ENCODE peak calls at places on chromosome 20, in eight cellular contexts. One of them, this sample, is unnamed.

GRCh38 chr20:63441777-63442493 is 30.5 kb downstream of the KCNQ2 start:
- DNase-seq in NCI-H1092: peak
- DNase-seq in DMS79 treated with DMSO at 0.1 percent for 48 hours: peak
- DNase-seq in amniotic stem cell: peak
- DNase-seq in RWPE2: peak
- DNase-seq in effector memory CD8-positive, alpha-beta T cell: peak
- DNase-seq in NCI-H146: peak
- DNase-seq in colonic mucosa: peak
- DNase-seq in this sample: no peak

GRCh38 chr20:57627972-57628650 is 7.9 kb upstream of the ZBP1 start:
- DNase-seq in DMS79 treated with DMSO at 0.1 percent for 48 hours: no peak
- DNase-seq in RWPE2: peak
- DNase-seq in effector memory CD8-positive, alpha-beta T cell: peak
- DNase-seq in colonic mucosa: no peak
- DNase-seq in amniotic stem cell: no peak
- DNase-seq in NCI-H146: no peak
- DNase-seq in NCI-H1092: no peak
- DNase-seq in this sample: no peak

GRCh38 chr20:5150226-5151076 is 23.6 kb downstream of the CDS2 start:
- DNase-seq in NCI-H146: no peak
- DNase-seq in colonic mucosa: peak
- DNase-seq in DMS79 treated with DMSO at 0.1 percent for 48 hours: no peak
- DNase-seq in RWPE2: no peak
- DNase-seq in NCI-H1092: no peak
- DNase-seq in amniotic stem cell: no peak
- DNase-seq in effector memory CD8-positive, alpha-beta T cell: no peak
- DNase-seq in this sample: no peak

GRCh38 chr20:52004720-52005119 is 186.9 kb downstream of the ZFP64 start:
- DNase-seq in effector memory CD8-positive, alpha-beta T cell: no peak
- DNase-seq in DMS79 treated with DMSO at 0.1 percent for 48 hours: no peak
- DNase-seq in amniotic stem cell: no peak
- DNase-seq in RWPE2: peak
- DNase-seq in NCI-H1092: no peak
- DNase-seq in NCI-H146: no peak
- DNase-seq in colonic mucosa: no peak
- DNase-seq in this sample: no peak

GRCh38 chr20:44566018-44566417 is 16.4 kb upstream of the PKIG start:
- DNase-seq in NCI-H1092: no peak
- DNase-seq in NCI-H146: no peak
- DNase-seq in DMS79 treated with DMSO at 0.1 percent for 48 hours: no peak
- DNase-seq in colonic mucosa: no peak
- DNase-seq in amniotic stem cell: no peak
- DNase-seq in effector memory CD8-positive, alpha-beta T cell: no peak
- DNase-seq in RWPE2: no peak
- DNase-seq in this sample: no peak

GRCh38 chr20:21377701-21378100 is 19.6 kb downstream of the NKX2-4 start:
- DNase-seq in RWPE2: no peak
- DNase-seq in amniotic stem cell: no peak
- DNase-seq in DMS79 treated with DMSO at 0.1 percent for 48 hours: no peak
- DNase-seq in effector memory CD8-positive, alpha-beta T cell: no peak
- DNase-seq in colonic mucosa: no peak
- DNase-seq in NCI-H1092: no peak
- DNase-seq in NCI-H146: no peak
- DNase-seq in this sample: no peak

GRCh38 chr20:18645196-18645745 is 57.4 kb downstream of the DTD1 start:
- DNase-seq in amniotic stem cell: no peak
- DNase-seq in RWPE2: no peak
- DNase-seq in effector memory CD8-positive, alpha-beta T cell: no peak
- DNase-seq in colonic mucosa: no peak
- DNase-seq in NCI-H1092: no peak
- DNase-seq in NCI-H146: no peak
- DNase-seq in DMS79 treated with DMSO at 0.1 percent for 48 hours: no peak
- DNase-seq in this sample: no peak

GRCh38 chr20:56259948-56260347 is 11.4 kb downstream of the MC3R start:
- DNase-seq in NCI-H1092: no peak
- DNase-seq in effector memory CD8-positive, alpha-beta T cell: no peak
- DNase-seq in colonic mucosa: no peak
- DNase-seq in DMS79 treated with DMSO at 0.1 percent for 48 hours: no peak
- DNase-seq in RWPE2: no peak
- DNase-seq in amniotic stem cell: no peak
- DNase-seq in NCI-H146: no peak
- DNase-seq in this sample: no peak

GRCh38 chr20:62236674-62236996 is 1.7 kb upstream of the OSBPL2 start:
- DNase-seq in effector memory CD8-positive, alpha-beta T cell: no peak
- DNase-seq in amniotic stem cell: no peak
- DNase-seq in RWPE2: no peak
- DNase-seq in colonic mucosa: no peak
- DNase-seq in DMS79 treated with DMSO at 0.1 percent for 48 hours: peak
- DNase-seq in NCI-H146: peak
- DNase-seq in NCI-H1092: peak
- DNase-seq in this sample: no peak

GRCh38 chr20:35240083-35240913 is 13.8 kb downstream of the MMP24 start:
- DNase-seq in effector memory CD8-positive, alpha-beta T cell: no peak
- DNase-seq in amniotic stem cell: no peak
- DNase-seq in NCI-H1092: no peak
- DNase-seq in RWPE2: no peak
- DNase-seq in colonic mucosa: no peak
- DNase-seq in DMS79 treated with DMSO at 0.1 percent for 48 hours: no peak
- DNase-seq in NCI-H146: no peak
- DNase-seq in this sample: no peak

GRCh38 chr20:63142933-63143332 is 73.0 kb downstream of the YTHDF1 start:
- DNase-seq in RWPE2: peak
- DNase-seq in amniotic stem cell: no peak
- DNase-seq in NCI-H1092: no peak
- DNase-seq in colonic mucosa: no peak
- DNase-seq in DMS79 treated with DMSO at 0.1 percent for 48 hours: no peak
- DNase-seq in NCI-H146: no peak
- DNase-seq in effector memory CD8-positive, alpha-beta T cell: no peak
- DNase-seq in this sample: no peak

GRCh38 chr20:24990810-24991252 is 1.7 kb downstream of the APMAP start:
- DNase-seq in NCI-H146: no peak
- DNase-seq in colonic mucosa: peak
- DNase-seq in effector memory CD8-positive, alpha-beta T cell: no peak
- DNase-seq in NCI-H1092: no peak
- DNase-seq in RWPE2: no peak
- DNase-seq in DMS79 treated with DMSO at 0.1 percent for 48 hours: no peak
- DNase-seq in amniotic stem cell: no peak
- DNase-seq in this sample: no peak

GRCh38 chr20:17614812-17615644 is 45.2 kb downstream of the DSTN start:
- DNase-seq in amniotic stem cell: no peak
- DNase-seq in NCI-H1092: no peak
- DNase-seq in RWPE2: no peak
- DNase-seq in colonic mucosa: peak
- DNase-seq in NCI-H146: no peak
- DNase-seq in DMS79 treated with DMSO at 0.1 percent for 48 hours: no peak
- DNase-seq in effector memory CD8-positive, alpha-beta T cell: no peak
- DNase-seq in this sample: no peak

GRCh38 chr20:63065911-63066310 is 59.1 kb upstream of the BHLHE23 start:
- DNase-seq in colonic mucosa: no peak
- DNase-seq in effector memory CD8-positive, alpha-beta T cell: no peak
- DNase-seq in RWPE2: peak
- DNase-seq in NCI-H146: no peak
- DNase-seq in DMS79 treated with DMSO at 0.1 percent for 48 hours: no peak
- DNase-seq in amniotic stem cell: no peak
- DNase-seq in NCI-H1092: no peak
- DNase-seq in this sample: no peak

GRCh38 chr20:57272883-57273282 is 6.4 kb upstream of the BMP7 start:
- DNase-seq in colonic mucosa: no peak
- DNase-seq in RWPE2: no peak
- DNase-seq in NCI-H1092: no peak
- DNase-seq in DMS79 treated with DMSO at 0.1 percent for 48 hours: no peak
- DNase-seq in NCI-H146: no peak
- DNase-seq in amniotic stem cell: no peak
- DNase-seq in effector memory CD8-positive, alpha-beta T cell: no peak
- DNase-seq in this sample: no peak

GRCh38 chr20:11376998-11377397 is 540.7 kb upstream of the BTBD3 start:
- DNase-seq in colonic mucosa: no peak
- DNase-seq in amniotic stem cell: no peak
- DNase-seq in NCI-H146: no peak
- DNase-seq in NCI-H1092: no peak
- DNase-seq in DMS79 treated with DMSO at 0.1 percent for 48 hours: no peak
- DNase-seq in RWPE2: no peak
- DNase-seq in effector memory CD8-positive, alpha-beta T cell: no peak
- DNase-seq in this sample: no peak

GRCh38 chr20:3794701-3795420 is 1.2 kb upstream of the CDC25B start:
- DNase-seq in NCI-H146: no peak
- DNase-seq in colonic mucosa: no peak
- DNase-seq in NCI-H1092: no peak
- DNase-seq in effector memory CD8-positive, alpha-beta T cell: no peak
- DNase-seq in amniotic stem cell: no peak
- DNase-seq in RWPE2: no peak
- DNase-seq in DMS79 treated with DMSO at 0.1 percent for 48 hours: no peak
- DNase-seq in this sample: no peak

GRCh38 chr20:62049342-62050165 is 16.1 kb downstream of the TAF4 start:
- DNase-seq in effector memory CD8-positive, alpha-beta T cell: no peak
- DNase-seq in NCI-H1092: no peak
- DNase-seq in DMS79 treated with DMSO at 0.1 percent for 48 hours: no peak
- DNase-seq in NCI-H146: no peak
- DNase-seq in amniotic stem cell: no peak
- DNase-seq in colonic mucosa: no peak
- DNase-seq in RWPE2: peak
- DNase-seq in this sample: no peak

GRCh38 chr20:24699321-24700165 is 230.1 kb downstream of the SYNDIG1 start:
- DNase-seq in NCI-H146: no peak
- DNase-seq in NCI-H1092: no peak
- DNase-seq in DMS79 treated with DMSO at 0.1 percent for 48 hours: peak
- DNase-seq in amniotic stem cell: no peak
- DNase-seq in effector memory CD8-positive, alpha-beta T cell: no peak
- DNase-seq in colonic mucosa: no peak
- DNase-seq in RWPE2: no peak
- DNase-seq in this sample: no peak

GRCh38 chr20:45070932-45071632 is 29.8 kb downstream of the KCNS1 start:
- DNase-seq in amniotic stem cell: no peak
- DNase-seq in effector memory CD8-positive, alpha-beta T cell: no peak
- DNase-seq in DMS79 treated with DMSO at 0.1 percent for 48 hours: no peak
- DNase-seq in RWPE2: no peak
- DNase-seq in NCI-H1092: no peak
- DNase-seq in colonic mucosa: no peak
- DNase-seq in NCI-H146: no peak
- DNase-seq in this sample: no peak

GRCh38 chr20:59148713-59149493 is 14.7 kb upstream of the ZNF831 start:
- DNase-seq in NCI-H146: no peak
- DNase-seq in amniotic stem cell: no peak
- DNase-seq in colonic mucosa: no peak
- DNase-seq in effector memory CD8-positive, alpha-beta T cell: no peak
- DNase-seq in DMS79 treated with DMSO at 0.1 percent for 48 hours: no peak
- DNase-seq in RWPE2: peak
- DNase-seq in NCI-H1092: no peak
- DNase-seq in this sample: no peak

GRCh38 chr20:13081877-13082276 is 73.1 kb downstream of the SPTLC3 start:
- DNase-seq in NCI-H1092: no peak
- DNase-seq in RWPE2: no peak
- DNase-seq in colonic mucosa: no peak
- DNase-seq in effector memory CD8-positive, alpha-beta T cell: no peak
- DNase-seq in NCI-H146: no peak
- DNase-seq in DMS79 treated with DMSO at 0.1 percent for 48 hours: no peak
- DNase-seq in amniotic stem cell: no peak
- DNase-seq in this sample: no peak

GRCh38 chr20:32037929-32038328 is 14.1 kb upstream of the HCK start:
- DNase-seq in amniotic stem cell: no peak
- DNase-seq in NCI-H146: no peak
- DNase-seq in RWPE2: peak
- DNase-seq in colonic mucosa: no peak
- DNase-seq in NCI-H1092: no peak
- DNase-seq in effector memory CD8-positive, alpha-beta T cell: no peak
- DNase-seq in DMS79 treated with DMSO at 0.1 percent for 48 hours: no peak
- DNase-seq in this sample: no peak

GRCh38 chr20:46350201-46350985 is 42.1 kb upstream of the CDH22 start:
- DNase-seq in NCI-H1092: no peak
- DNase-seq in RWPE2: no peak
- DNase-seq in effector memory CD8-positive, alpha-beta T cell: no peak
- DNase-seq in colonic mucosa: no peak
- DNase-seq in NCI-H146: no peak
- DNase-seq in DMS79 treated with DMSO at 0.1 percent for 48 hours: no peak
- DNase-seq in amniotic stem cell: peak
- DNase-seq in this sample: no peak

GRCh38 chr20:52056203-52057062 is 135.1 kb downstream of the ZFP64 start:
- DNase-seq in amniotic stem cell: peak
- DNase-seq in colonic mucosa: no peak
- DNase-seq in NCI-H146: no peak
- DNase-seq in effector memory CD8-positive, alpha-beta T cell: no peak
- DNase-seq in RWPE2: no peak
- DNase-seq in NCI-H1092: no peak
- DNase-seq in DMS79 treated with DMSO at 0.1 percent for 48 hours: no peak
- DNase-seq in this sample: no peak

GRCh38 chr20:45911486-45912343 is at the start of gene PLTP:
- DNase-seq in amniotic stem cell: no peak
- DNase-seq in NCI-H1092: no peak
- DNase-seq in DMS79 treated with DMSO at 0.1 percent for 48 hours: no peak
- DNase-seq in effector memory CD8-positive, alpha-beta T cell: peak
- DNase-seq in colonic mucosa: peak
- DNase-seq in NCI-H146: peak
- DNase-seq in RWPE2: no peak
- DNase-seq in this sample: no peak

GRCh38 chr20:32301719-32302506 is 24.5 kb downstream of the KIF3B start:
- DNase-seq in amniotic stem cell: no peak
- DNase-seq in NCI-H1092: no peak
- DNase-seq in colonic mucosa: no peak
- DNase-seq in effector memory CD8-positive, alpha-beta T cell: no peak
- DNase-seq in DMS79 treated with DMSO at 0.1 percent for 48 hours: no peak
- DNase-seq in RWPE2: no peak
- DNase-seq in NCI-H146: no peak
- DNase-seq in this sample: no peak

GRCh38 chr20:41776450-41776849 is 158.3 kb upstream of the CHD6 start:
- DNase-seq in colonic mucosa: no peak
- DNase-seq in amniotic stem cell: no peak
- DNase-seq in RWPE2: no peak
- DNase-seq in NCI-H146: peak
- DNase-seq in NCI-H1092: no peak
- DNase-seq in DMS79 treated with DMSO at 0.1 percent for 48 hours: no peak
- DNase-seq in effector memory CD8-positive, alpha-beta T cell: no peak
- DNase-seq in this sample: no peak

GRCh38 chr20:62472020-62472342 is 3.8 kb downstream of the GATA5 start:
- DNase-seq in NCI-H146: no peak
- DNase-seq in colonic mucosa: no peak
- DNase-seq in RWPE2: no peak
- DNase-seq in amniotic stem cell: no peak
- DNase-seq in effector memory CD8-positive, alpha-beta T cell: no peak
- DNase-seq in DMS79 treated with DMSO at 0.1 percent for 48 hours: no peak
- DNase-seq in NCI-H1092: no peak
- DNase-seq in this sample: no peak

GRCh38 chr20:31570735-31571617 is 34.1 kb upstream of the ID1 start:
- DNase-seq in NCI-H1092: no peak
- DNase-seq in NCI-H146: peak
- DNase-seq in DMS79 treated with DMSO at 0.1 percent for 48 hours: no peak
- DNase-seq in RWPE2: peak
- DNase-seq in effector memory CD8-positive, alpha-beta T cell: no peak
- DNase-seq in amniotic stem cell: no peak
- DNase-seq in colonic mucosa: no peak
- DNase-seq in this sample: no peak

GRCh38 chr20:63825331-63826118 is 5.5 kb downstream of the ZBTB46 start:
- DNase-seq in effector memory CD8-positive, alpha-beta T cell: no peak
- DNase-seq in DMS79 treated with DMSO at 0.1 percent for 48 hours: no peak
- DNase-seq in RWPE2: peak
- DNase-seq in amniotic stem cell: no peak
- DNase-seq in colonic mucosa: no peak
- DNase-seq in NCI-H1092: no peak
- DNase-seq in NCI-H146: no peak
- DNase-seq in this sample: no peak